ENCODE peak calls at places on chromosomes 2 and 18, in five cellular contexts. Z is GM13977, O is cardiac fibroblast, T is M059J, W is A549. C is an unnamed sample.

GRCh38 chr2:26477911-26478253 is at the start of gene OTOF:
- DNase-seq in Z (no peak), O (peak), T (peak), W (peak), C (no peak)

GRCh38 chr2:41066168-41066567 is 614.3 kb upstream of the SLC8A1 start:
- DNase-seq in Z (no peak), O (no peak), T (no peak), W (no peak), C (no peak)

GRCh38 chr2:218883491-218884490 is 3.1 kb downstream of the WNT10A start:
- DNase-seq in Z (peak), O (no peak), T (no peak), W (no peak), C (no peak)

GRCh38 chr2:45627911-45628310 is 16.8 kb upstream of the SRBD1 start:
- DNase-seq in Z (no peak), O (peak), T (peak), W (no peak), C (no peak)

GRCh38 chr2:71995067-71995665 is 152.5 kb downstream of the CYP26B1 start:
- DNase-seq in Z (no peak), O (peak), T (peak), W (peak), C (no peak)

GRCh38 chr2:190550137-190550536 is 15.6 kb upstream of the NEMP2 start:
- DNase-seq in Z (no peak), O (no peak), T (no peak), W (no peak), C (no peak)

GRCh38 chr2:221514305-221515040 is 57.6 kb downstream of the EPHA4 start:
- DNase-seq in Z (no peak), O (no peak), T (no peak), W (no peak), C (no peak)

GRCh38 chr2:180356676-180357075 is 349.6 kb upstream of the CWC22 start:
- DNase-seq in Z (no peak), O (no peak), T (no peak), W (no peak), C (no peak)

GRCh38 chr18:35283923-35284794 is 5.9 kb downstream of the ZSCAN30 start:
- DNase-seq in Z (no peak), O (no peak), T (no peak), W (peak), C (no peak)

C was measured in GM06990.